ENCODE peak calls at places on chromosomes 3 and 15, in ten cellular contexts. One of them, this sample, is unnamed.

GRCh38 chr3:170868577-170869239 is 1.3 kb downstream of the RPL22L1 start:
- DNase-seq in right cardiac atrium: no peak
- DNase-seq in stimulated activated CD8-positive, alpha-beta memory T cell treated with anti-CD3 and anti-CD28 coated beads, Interleukin-7, amount 100 ng/mL, for 1 hour: no peak
- DNase-seq in psoas muscle: no peak
- DNase-seq in dermis blood vessel endothelial cell: no peak
- DNase-seq in iPS-NIHi11: no peak
- DNase-seq in progenitor cell of endocrine pancreas: no peak
- DNase-seq in LHCN-M2: no peak
- DNase-seq in adrenal gland: no peak
- DNase-seq in left lung: no peak
- DNase-seq in this sample: no peak

GRCh38 chr3:160154033-160154432 is 71.2 kb upstream of the C3orf80 start:
- DNase-seq in iPS-NIHi11: no peak
- DNase-seq in progenitor cell of endocrine pancreas: no peak
- DNase-seq in LHCN-M2: peak; percentile 49
- DNase-seq in right cardiac atrium: no peak
- DNase-seq in psoas muscle: no peak
- DNase-seq in left lung: no peak
- DNase-seq in stimulated activated CD8-positive, alpha-beta memory T cell treated with anti-CD3 and anti-CD28 coated beads, Interleukin-7, amount 100 ng/mL, for 1 hour: no peak
- DNase-seq in adrenal gland: no peak
- DNase-seq in dermis blood vessel endothelial cell: no peak
- DNase-seq in this sample: no peak

GRCh38 chr3:124084398-124084881 is 92.5 kb upstream of the ROPN1 start:
- DNase-seq in iPS-NIHi11: no peak
- DNase-seq in right cardiac atrium: no peak
- DNase-seq in adrenal gland: no peak
- DNase-seq in stimulated activated CD8-positive, alpha-beta memory T cell treated with anti-CD3 and anti-CD28 coated beads, Interleukin-7, amount 100 ng/mL, for 1 hour: no peak
- DNase-seq in LHCN-M2: no peak
- DNase-seq in progenitor cell of endocrine pancreas: no peak
- DNase-seq in psoas muscle: no peak
- DNase-seq in left lung: no peak
- DNase-seq in dermis blood vessel endothelial cell: no peak
- DNase-seq in this sample: no peak

GRCh38 chr3:112132975-112133448 is at the start of gene GCSAM:
- DNase-seq in dermis blood vessel endothelial cell: no peak
- DNase-seq in stimulated activated CD8-positive, alpha-beta memory T cell treated with anti-CD3 and anti-CD28 coated beads, Interleukin-7, amount 100 ng/mL, for 1 hour: peak; percentile 37
- DNase-seq in left lung: peak; percentile 74
- DNase-seq in right cardiac atrium: peak; percentile 39
- DNase-seq in progenitor cell of endocrine pancreas: no peak
- DNase-seq in adrenal gland: peak; percentile 38
- DNase-seq in LHCN-M2: no peak
- DNase-seq in psoas muscle: peak; percentile 61
- DNase-seq in iPS-NIHi11: no peak
- DNase-seq in this sample: no peak

GRCh38 chr3:143348486-143349327 is 229.1 kb downstream of the CHST2 start:
- DNase-seq in iPS-NIHi11: peak; percentile 27
- DNase-seq in adrenal gland: no peak
- DNase-seq in right cardiac atrium: no peak
- DNase-seq in left lung: no peak
- DNase-seq in stimulated activated CD8-positive, alpha-beta memory T cell treated with anti-CD3 and anti-CD28 coated beads, Interleukin-7, amount 100 ng/mL, for 1 hour: no peak
- DNase-seq in progenitor cell of endocrine pancreas: no peak
- DNase-seq in LHCN-M2: no peak
- DNase-seq in psoas muscle: no peak
- DNase-seq in dermis blood vessel endothelial cell: no peak
- DNase-seq in this sample: no peak

GRCh38 chr3:128282392-128283196 is 129.3 kb downstream of the EEFSEC start:
- DNase-seq in dermis blood vessel endothelial cell: peak; percentile 59
- DNase-seq in right cardiac atrium: peak; percentile 84
- DNase-seq in stimulated activated CD8-positive, alpha-beta memory T cell treated with anti-CD3 and anti-CD28 coated beads, Interleukin-7, amount 100 ng/mL, for 1 hour: no peak
- DNase-seq in iPS-NIHi11: no peak
- DNase-seq in adrenal gland: peak; percentile 90
- DNase-seq in left lung: no peak
- DNase-seq in progenitor cell of endocrine pancreas: no peak
- DNase-seq in LHCN-M2: no peak
- DNase-seq in psoas muscle: peak; percentile 77
- DNase-seq in this sample: no peak

GRCh38 chr3:36525115-36525711 is 144.9 kb downstream of the STAC start:
- DNase-seq in adrenal gland: no peak
- DNase-seq in stimulated activated CD8-positive, alpha-beta memory T cell treated with anti-CD3 and anti-CD28 coated beads, Interleukin-7, amount 100 ng/mL, for 1 hour: no peak
- DNase-seq in LHCN-M2: peak; percentile 75
- DNase-seq in dermis blood vessel endothelial cell: peak; percentile 36
- DNase-seq in iPS-NIHi11: no peak
- DNase-seq in psoas muscle: no peak
- DNase-seq in progenitor cell of endocrine pancreas: no peak
- DNase-seq in right cardiac atrium: no peak
- DNase-seq in left lung: no peak
- DNase-seq in this sample: no peak

GRCh38 chr15:70647396-70647795 is 116.0 kb downstream of the UACA start:
- DNase-seq in dermis blood vessel endothelial cell: peak; percentile 12
- DNase-seq in progenitor cell of endocrine pancreas: no peak
- DNase-seq in stimulated activated CD8-positive, alpha-beta memory T cell treated with anti-CD3 and anti-CD28 coated beads, Interleukin-7, amount 100 ng/mL, for 1 hour: no peak
- DNase-seq in psoas muscle: no peak
- DNase-seq in iPS-NIHi11: no peak
- DNase-seq in LHCN-M2: no peak
- DNase-seq in adrenal gland: no peak
- DNase-seq in right cardiac atrium: no peak
- DNase-seq in left lung: no peak
- DNase-seq in this sample: no peak

GRCh38 chr15:85692873-85693272 is 101.9 kb downstream of the KLHL25 start:
- DNase-seq in right cardiac atrium: no peak
- DNase-seq in progenitor cell of endocrine pancreas: no peak
- DNase-seq in adrenal gland: no peak
- DNase-seq in dermis blood vessel endothelial cell: no peak
- DNase-seq in LHCN-M2: no peak
- DNase-seq in psoas muscle: no peak
- DNase-seq in left lung: no peak
- DNase-seq in stimulated activated CD8-positive, alpha-beta memory T cell treated with anti-CD3 and anti-CD28 coated beads, Interleukin-7, amount 100 ng/mL, for 1 hour: no peak
- DNase-seq in iPS-NIHi11: no peak
- DNase-seq in this sample: no peak

GRCh38 chr3:146421814-146422748 is 47.3 kb downstream of the PLSCR2 start:
- DNase-seq in psoas muscle: no peak
- DNase-seq in stimulated activated CD8-positive, alpha-beta memory T cell treated with anti-CD3 and anti-CD28 coated beads, Interleukin-7, amount 100 ng/mL, for 1 hour: no peak
- DNase-seq in right cardiac atrium: no peak
- DNase-seq in LHCN-M2: peak; percentile 78
- DNase-seq in iPS-NIHi11: no peak
- DNase-seq in left lung: no peak
- DNase-seq in progenitor cell of endocrine pancreas: no peak
- DNase-seq in adrenal gland: no peak
- DNase-seq in dermis blood vessel endothelial cell: no peak
- DNase-seq in this sample: no peak

GRCh38 chr15:83605049-83605448 is 48.9 kb upstream of the ADAMTSL3 start:
- DNase-seq in LHCN-M2: no peak
- DNase-seq in stimulated activated CD8-positive, alpha-beta memory T cell treated with anti-CD3 and anti-CD28 coated beads, Interleukin-7, amount 100 ng/mL, for 1 hour: no peak
- DNase-seq in adrenal gland: no peak
- DNase-seq in right cardiac atrium: no peak
- DNase-seq in psoas muscle: no peak
- DNase-seq in dermis blood vessel endothelial cell: no peak
- DNase-seq in left lung: no peak
- DNase-seq in progenitor cell of endocrine pancreas: no peak
- DNase-seq in iPS-NIHi11: no peak
- DNase-seq in this sample: no peak

GRCh38 chr15:98127612-98128011 is 167.1 kb downstream of the ARRDC4 start:
- DNase-seq in progenitor cell of endocrine pancreas: no peak
- DNase-seq in left lung: no peak
- DNase-seq in right cardiac atrium: no peak
- DNase-seq in LHCN-M2: no peak
- DNase-seq in stimulated activated CD8-positive, alpha-beta memory T cell treated with anti-CD3 and anti-CD28 coated beads, Interleukin-7, amount 100 ng/mL, for 1 hour: no peak
- DNase-seq in psoas muscle: no peak
- DNase-seq in dermis blood vessel endothelial cell: no peak
- DNase-seq in iPS-NIHi11: no peak
- DNase-seq in adrenal gland: no peak
- DNase-seq in this sample: no peak

GRCh38 chr15:82571722-82572222 is 31.5 kb upstream of the RPS17 start:
- DNase-seq in adrenal gland: peak; percentile 79
- DNase-seq in progenitor cell of endocrine pancreas: no peak
- DNase-seq in iPS-NIHi11: peak; percentile 63
- DNase-seq in left lung: peak; percentile 64
- DNase-seq in stimulated activated CD8-positive, alpha-beta memory T cell treated with anti-CD3 and anti-CD28 coated beads, Interleukin-7, amount 100 ng/mL, for 1 hour: no peak
- DNase-seq in dermis blood vessel endothelial cell: peak; percentile 2
- DNase-seq in right cardiac atrium: peak; percentile 71
- DNase-seq in psoas muscle: peak; percentile 71
- DNase-seq in LHCN-M2: peak; percentile 72
- DNase-seq in this sample: peak; percentile 35

GRCh38 chr3:129534428-129535027 is 6.1 kb downstream of the RHO start:
- DNase-seq in iPS-NIHi11: no peak
- DNase-seq in stimulated activated CD8-positive, alpha-beta memory T cell treated with anti-CD3 and anti-CD28 coated beads, Interleukin-7, amount 100 ng/mL, for 1 hour: no peak
- DNase-seq in right cardiac atrium: no peak
- DNase-seq in dermis blood vessel endothelial cell: peak; percentile 33
- DNase-seq in adrenal gland: peak; percentile 42
- DNase-seq in LHCN-M2: no peak
- DNase-seq in psoas muscle: no peak
- DNase-seq in progenitor cell of endocrine pancreas: no peak
- DNase-seq in left lung: no peak
- DNase-seq in this sample: no peak

GRCh38 chr3:10693457-10693856 is 122.6 kb upstream of the SLC6A11 start:
- DNase-seq in progenitor cell of endocrine pancreas: no peak
- DNase-seq in LHCN-M2: peak; percentile 9
- DNase-seq in adrenal gland: no peak
- DNase-seq in right cardiac atrium: no peak
- DNase-seq in left lung: no peak
- DNase-seq in psoas muscle: no peak
- DNase-seq in stimulated activated CD8-positive, alpha-beta memory T cell treated with anti-CD3 and anti-CD28 coated beads, Interleukin-7, amount 100 ng/mL, for 1 hour: no peak
- DNase-seq in dermis blood vessel endothelial cell: peak; percentile 9
- DNase-seq in iPS-NIHi11: no peak
- DNase-seq in this sample: no peak

GRCh38 chr15:27820232-27820631 is 278.9 kb downstream of the OCA2 start:
- DNase-seq in LHCN-M2: peak; percentile 1
- DNase-seq in stimulated activated CD8-positive, alpha-beta memory T cell treated with anti-CD3 and anti-CD28 coated beads, Interleukin-7, amount 100 ng/mL, for 1 hour: no peak
- DNase-seq in dermis blood vessel endothelial cell: no peak
- DNase-seq in psoas muscle: no peak
- DNase-seq in right cardiac atrium: no peak
- DNase-seq in left lung: no peak
- DNase-seq in iPS-NIHi11: no peak
- DNase-seq in adrenal gland: no peak
- DNase-seq in progenitor cell of endocrine pancreas: no peak
- DNase-seq in this sample: no peak

GRCh38 chr3:64039972-64040733 is 16.9 kb upstream of the PSMD6 start:
- DNase-seq in iPS-NIHi11: no peak
- DNase-seq in adrenal gland: no peak
- DNase-seq in left lung: no peak
- DNase-seq in LHCN-M2: no peak
- DNase-seq in psoas muscle: no peak
- DNase-seq in progenitor cell of endocrine pancreas: no peak
- DNase-seq in right cardiac atrium: no peak
- DNase-seq in dermis blood vessel endothelial cell: no peak
- DNase-seq in stimulated activated CD8-positive, alpha-beta memory T cell treated with anti-CD3 and anti-CD28 coated beads, Interleukin-7, amount 100 ng/mL, for 1 hour: no peak
- DNase-seq in this sample: no peak

GRCh38 chr15:93382196-93382820 is 293.3 kb upstream of the RGMA start:
- DNase-seq in iPS-NIHi11: no peak
- DNase-seq in left lung: no peak
- DNase-seq in psoas muscle: no peak
- DNase-seq in stimulated activated CD8-positive, alpha-beta memory T cell treated with anti-CD3 and anti-CD28 coated beads, Interleukin-7, amount 100 ng/mL, for 1 hour: no peak
- DNase-seq in right cardiac atrium: no peak
- DNase-seq in adrenal gland: no peak
- DNase-seq in LHCN-M2: no peak
- DNase-seq in dermis blood vessel endothelial cell: no peak
- DNase-seq in progenitor cell of endocrine pancreas: no peak
- DNase-seq in this sample: no peak

GRCh38 chr3:33645060-33645841 is 72.8 kb downstream of the CLASP2 start:
- DNase-seq in iPS-NIHi11: peak; percentile 62
- DNase-seq in stimulated activated CD8-positive, alpha-beta memory T cell treated with anti-CD3 and anti-CD28 coated beads, Interleukin-7, amount 100 ng/mL, for 1 hour: no peak
- DNase-seq in left lung: no peak
- DNase-seq in adrenal gland: peak; percentile 18
- DNase-seq in progenitor cell of endocrine pancreas: no peak
- DNase-seq in dermis blood vessel endothelial cell: peak; percentile 57
- DNase-seq in psoas muscle: no peak
- DNase-seq in LHCN-M2: no peak
- DNase-seq in right cardiac atrium: no peak
- DNase-seq in this sample: no peak

GRCh38 chr3:78894787-78895186 is 873.0 kb downstream of the ROBO1 start:
- DNase-seq in adrenal gland: no peak
- DNase-seq in progenitor cell of endocrine pancreas: no peak
- DNase-seq in iPS-NIHi11: no peak
- DNase-seq in dermis blood vessel endothelial cell: no peak
- DNase-seq in LHCN-M2: no peak
- DNase-seq in stimulated activated CD8-positive, alpha-beta memory T cell treated with anti-CD3 and anti-CD28 coated beads, Interleukin-7, amount 100 ng/mL, for 1 hour: no peak
- DNase-seq in right cardiac atrium: no peak
- DNase-seq in left lung: no peak
- DNase-seq in psoas muscle: no peak
- DNase-seq in this sample: no peak

GRCh38 chr3:39189648-39190269 is 2.6 kb downstream of the XIRP1 start:
- DNase-seq in left lung: peak; percentile 63
- DNase-seq in stimulated activated CD8-positive, alpha-beta memory T cell treated with anti-CD3 and anti-CD28 coated beads, Interleukin-7, amount 100 ng/mL, for 1 hour: peak; percentile 27
- DNase-seq in progenitor cell of endocrine pancreas: peak; percentile 46
- DNase-seq in right cardiac atrium: peak; percentile 60
- DNase-seq in LHCN-M2: peak; percentile 39
- DNase-seq in iPS-NIHi11: peak; percentile 80
- DNase-seq in adrenal gland: peak; percentile 83
- DNase-seq in dermis blood vessel endothelial cell: peak; percentile 84
- DNase-seq in psoas muscle: peak; percentile 81
- DNase-seq in this sample: peak; percentile 54

GRCh38 chr3:112391648-112392047 is 58.7 kb downstream of the CD200 start:
- DNase-seq in LHCN-M2: no peak
- DNase-seq in iPS-NIHi11: no peak
- DNase-seq in adrenal gland: no peak
- DNase-seq in progenitor cell of endocrine pancreas: no peak
- DNase-seq in left lung: no peak
- DNase-seq in psoas muscle: no peak
- DNase-seq in right cardiac atrium: no peak
- DNase-seq in stimulated activated CD8-positive, alpha-beta memory T cell treated with anti-CD3 and anti-CD28 coated beads, Interleukin-7, amount 100 ng/mL, for 1 hour: no peak
- DNase-seq in dermis blood vessel endothelial cell: no peak
- DNase-seq in this sample: no peak

GRCh38 chr3:143337387-143337786 is 217.8 kb downstream of the CHST2 start:
- DNase-seq in LHCN-M2: peak; percentile 52
- DNase-seq in adrenal gland: no peak
- DNase-seq in left lung: no peak
- DNase-seq in stimulated activated CD8-positive, alpha-beta memory T cell treated with anti-CD3 and anti-CD28 coated beads, Interleukin-7, amount 100 ng/mL, for 1 hour: no peak
- DNase-seq in iPS-NIHi11: no peak
- DNase-seq in right cardiac atrium: no peak
- DNase-seq in progenitor cell of endocrine pancreas: no peak
- DNase-seq in psoas muscle: no peak
- DNase-seq in dermis blood vessel endothelial cell: no peak
- DNase-seq in this sample: no peak

GRCh38 chr3:185688808-185689207 is 102.7 kb downstream of the SENP2 start:
- DNase-seq in stimulated activated CD8-positive, alpha-beta memory T cell treated with anti-CD3 and anti-CD28 coated beads, Interleukin-7, amount 100 ng/mL, for 1 hour: no peak
- DNase-seq in dermis blood vessel endothelial cell: peak; percentile 98
- DNase-seq in psoas muscle: no peak
- DNase-seq in LHCN-M2: peak; percentile 96
- DNase-seq in progenitor cell of endocrine pancreas: no peak
- DNase-seq in left lung: peak; percentile 50
- DNase-seq in iPS-NIHi11: no peak
- DNase-seq in adrenal gland: peak; percentile 79
- DNase-seq in right cardiac atrium: no peak
- DNase-seq in this sample: no peak